ENCODE peak calls at places on chromosomes 2 and 18, in five cellular contexts. V is stimulated activated CD8-positive, alpha-beta memory T cell treated with anti-CD3 and anti-CD28 coated beads, Interleukin-2, amount 100 ng/mL, for 48 hours; Y is WERI-Rb-1; S is AML-193; X is non-pigmented ciliary epithelial cell. D is an unnamed sample.

GRCh38 chr2:45452866-45453265 is 158.2 kb downstream of the SRBD1 start:
- DNase-seq in V (no peak), Y (no peak), S (no peak), X (peak), D (peak)

GRCh38 chr2:147450661-147451060 is 394.2 kb upstream of the ACVR2A start:
- DNase-seq in V (no peak), Y (no peak), S (no peak), X (no peak), D (no peak)

GRCh38 chr2:148936857-148937450 is 61.9 kb downstream of the KIF5C start:
- DNase-seq in V (no peak), Y (no peak), S (no peak), X (no peak), D (no peak)

GRCh38 chr2:213490087-213490486 is 205.8 kb downstream of the SPAG16 start:
- DNase-seq in V (no peak), Y (no peak), S (no peak), X (no peak), D (no peak)

GRCh38 chr2:164495491-164496223 is 125.6 kb downstream of the GRB14 start:
- DNase-seq in V (no peak), Y (peak), S (no peak), X (peak), D (peak)

GRCh38 chr2:232030229-232030628 is 68.7 kb downstream of the DIS3L2 start:
- DNase-seq in V (no peak), Y (peak), S (no peak), X (no peak), D (no peak)

GRCh38 chr2:27832396-27832795 is 57.8 kb downstream of the RBKS start:
- DNase-seq in V (no peak), Y (no peak), S (peak), X (peak), D (peak)

GRCh38 chr18:56756971-56757370 is 105.8 kb downstream of the WDR7 start:
- DNase-seq in V (no peak), Y (peak), S (no peak), X (no peak), D (no peak)

GRCh38 chr2:141641462-141641861 is 489.4 kb downstream of the LRP1B start:
- DNase-seq in V (no peak), Y (no peak), S (no peak), X (peak), D (peak)

GRCh38 chr18:46152436-46152807 is 48.2 kb downstream of the HAUS1 start:
- DNase-seq in V (no peak), Y (peak), S (no peak), X (no peak), D (peak)

GRCh38 chr2:67389286-67389685 is 7.8 kb upstream of the ETAA1 start:
- DNase-seq in V (no peak), Y (no peak), S (no peak), X (no peak), D (no peak)

GRCh38 chr2:74553892-74554820 is at the start of the genes DOK1 and LOXL3:
- DNase-seq in V (peak), Y (peak), S (peak), X (no peak), D (peak)

GRCh38 chr18:63313409-63313917 is 6.1 kb downstream of the BCL2 start:
- DNase-seq in V (no peak), Y (no peak), S (no peak), X (no peak), D (no peak)

GRCh38 chr2:70503896-70504295 is 49.7 kb downstream of the TGFA start:
- DNase-seq in V (no peak), Y (no peak), S (no peak), X (no peak), D (no peak)